ENCODE peak calls at places on chromosomes 12 and 14, in six cellular contexts. Q, B, Y, G, F and Z are unnamed samples.

GRCh38 chr12:68497702-68498101 is 113.0 kb upstream of the RAP1B start:
- DNase-seq in Q (peak), B (no peak), Y (no peak), G (no peak), F (no peak), Z (no peak)

GRCh38 chr12:1093166-1093751 is 102.2 kb downstream of the ERC1 start:
- DNase-seq in Q (no peak), B (peak), Y (no peak), G (peak), F (no peak), Z (no peak)

GRCh38 chr12:111444706-111445310 is 39.1 kb downstream of the SH2B3 start:
- DNase-seq in Q (peak), B (peak), Y (peak), G (peak), F (peak), Z (peak)

GRCh38 chr14:49992901-49993335 is 100.0 kb downstream of the ARF6 start:
- DNase-seq in Q (no peak), B (no peak), Y (no peak), G (no peak), F (no peak), Z (no peak)

GRCh38 chr14:99188721-99189120 is 83.3 kb downstream of the BCL11B start:
- DNase-seq in Q (no peak), B (no peak), Y (peak), G (peak), F (no peak), Z (peak)

GRCh38 chr12:27177716-27178115 is 66.4 kb upstream of the STK38L start:
- DNase-seq in Q (no peak), B (no peak), Y (no peak), G (no peak), F (no peak), Z (no peak)

GRCh38 chr14:95467657-95468056 is 48.8 kb downstream of the SYNE3 start:
- DNase-seq in Q (no peak), B (no peak), Y (no peak), G (no peak), F (peak), Z (no peak)

GRCh38 chr12:29066061-29066588 is 83.0 kb upstream of the FAR2 start:
- DNase-seq in Q (no peak), B (no peak), Y (no peak), G (no peak), F (no peak), Z (peak)